ENCODE peak calls at places on chromosome 21, in four cellular contexts. J, D, O and F are unnamed samples.

GRCh38 chr21:46214478-46215340 is 13.9 kb downstream of the LSS start:
- DNase-seq in J (no peak), D (no peak), O (no peak), F (no peak)

GRCh38 chr21:17053321-17053720 is 459.5 kb upstream of the CXADR start:
- DNase-seq in J (no peak), D (no peak), O (no peak), F (no peak)

GRCh38 chr21:33078907-33079582 is 9.1 kb downstream of the OLIG1 start:
- DNase-seq in J (peak), D (peak), O (peak), F (peak)

GRCh38 chr21:33937931-33938339 is 22.3 kb upstream of the ATP5PO start:
- DNase-seq in J (no peak), D (no peak), O (no peak), F (no peak)

GRCh38 chr21:15034126-15034848 is 30.5 kb downstream of the NRIP1 start:
- DNase-seq in J (no peak), D (no peak), O (no peak), F (no peak)

GRCh38 chr21:15365751-15366392 is 301.1 kb upstream of the NRIP1 start:
- DNase-seq in J (peak), D (no peak), O (no peak), F (no peak)

GRCh38 chr21:44822484-44823178 is 4.8 kb upstream of the SUMO3 start:
- DNase-seq in J (no peak), D (no peak), O (no peak), F (no peak)

GRCh38 chr21:21200103-21200938 is 202.1 kb downstream of the NCAM2 start:
- DNase-seq in J (no peak), D (peak), O (no peak), F (peak)

GRCh38 chr21:44871576-44872265 is 1.8 kb downstream of the PTTG1IP start:
- DNase-seq in J (peak), D (no peak), O (no peak), F (no peak)

GRCh38 chr21:31255036-31255435 is 89.0 kb downstream of the TIAM1 start:
- DNase-seq in J (no peak), D (no peak), O (no peak), F (no peak)

GRCh38 chr21:26840206-26840605 is 5.0 kb downstream of the ADAMTS1 start:
- DNase-seq in J (no peak), D (no peak), O (no peak), F (no peak)

GRCh38 chr21:26883768-26884167 is 38.6 kb upstream of the ADAMTS1 start:
- DNase-seq in J (no peak), D (no peak), O (no peak), F (no peak)

GRCh38 chr21:27700974-27701614 is 734.2 kb upstream of the ADAMTS5 start:
- DNase-seq in J (peak), D (peak), O (no peak), F (peak)

GRCh38 chr21:45997205-45997494 is 15.6 kb downstream of the COL6A1 start:
- DNase-seq in J (no peak), D (no peak), O (no peak), F (no peak)

GRCh38 chr21:45294509-45295291 is 7.0 kb upstream of the POFUT2 start:
- DNase-seq in J (no peak), D (no peak), O (no peak), F (no peak)

GRCh38 chr21:45299864-45300785 is 12.4 kb upstream of the POFUT2 start:
- DNase-seq in J (no peak), D (no peak), O (no peak), F (no peak)

GRCh38 chr21:25569711-25570110 is 37.6 kb downstream of the MRPL39 start:
- DNase-seq in J (no peak), D (no peak), O (no peak), F (no peak)

GRCh38 chr21:25571726-25572121 is 35.6 kb downstream of the MRPL39 start:
- DNase-seq in J (no peak), D (no peak), O (no peak), F (no peak)

GRCh38 chr21:25577765-25578069 is 29.6 kb downstream of the MRPL39 start:
- DNase-seq in J (no peak), D (no peak), O (no peak), F (no peak)

GRCh38 chr21:25572895-25573310 is 34.4 kb downstream of the MRPL39 start:
- DNase-seq in J (no peak), D (no peak), O (peak), F (no peak)

DNA sequence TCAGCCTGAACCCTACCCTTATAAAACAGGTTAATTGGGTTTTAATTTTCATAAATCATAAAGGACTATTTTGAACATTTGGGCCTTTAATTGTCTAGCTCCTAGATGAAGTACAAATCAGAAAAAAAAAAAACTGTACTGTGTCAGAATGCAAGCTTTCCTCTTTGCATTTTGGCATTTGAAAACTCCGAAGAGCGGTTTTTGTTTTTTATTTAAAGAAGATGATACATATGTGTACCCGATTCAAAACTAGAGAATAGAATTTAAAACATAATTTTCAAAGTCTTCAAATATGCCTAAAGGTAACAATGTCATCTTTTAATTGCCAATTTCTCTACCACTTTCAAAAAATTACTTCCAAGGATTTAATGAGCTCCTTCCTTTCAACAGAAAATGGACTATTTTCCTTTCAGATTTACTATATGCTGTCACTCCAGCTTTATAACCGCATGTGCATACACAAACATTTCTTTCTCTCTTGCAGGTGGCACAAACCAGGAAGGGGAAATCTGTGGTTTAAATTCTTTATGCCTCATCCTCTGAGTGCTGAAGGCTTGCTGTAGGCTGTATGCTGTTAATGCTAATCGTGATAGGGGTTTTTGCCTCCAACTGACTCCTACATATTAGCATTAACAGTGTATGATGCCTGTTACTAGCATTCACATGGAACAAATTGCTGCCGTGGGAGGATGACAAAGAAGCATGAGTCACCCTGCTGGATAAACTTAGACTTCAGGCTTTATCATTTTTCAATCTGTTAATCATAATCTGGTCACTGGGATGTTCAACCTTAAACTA is 33.7 kb downstream of the MRPL39 start:
- DNase-seq in J (peak), D (peak), O (peak), F (peak)
- TF ChIP-seq KDM1A in J (no peak), D (no peak), O (no peak), F (no peak)

GRCh38 chr21:36424592-36424991 is 39.4 kb downstream of the CHAF1B start:
- DNase-seq in J (no peak), D (no peak), O (no peak), F (no peak)
- TF ChIP-seq JUNB in J (no peak), D (no peak), O (no peak), F (no peak)

DNA sequence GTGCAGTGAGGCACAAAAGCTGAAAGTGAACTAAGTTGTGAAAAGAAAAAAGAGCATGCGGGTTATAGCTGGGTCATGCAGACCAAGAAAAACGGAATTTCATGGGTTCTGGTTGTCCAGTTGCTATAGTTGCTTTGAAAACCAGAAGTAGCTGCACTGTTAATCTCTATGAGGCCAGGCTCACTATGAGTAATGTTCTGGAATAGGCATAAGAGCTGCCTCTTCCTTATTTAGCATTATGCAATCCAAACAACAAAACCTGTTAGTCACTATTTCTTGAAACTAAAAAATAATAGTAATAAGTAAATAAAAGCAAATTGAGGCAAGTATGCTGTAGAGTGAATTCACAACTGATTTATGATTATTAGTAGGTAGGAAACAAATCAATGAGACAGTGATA is 1383.7 kb downstream of the MRPL39 start:
- DNase-seq in J (no peak), D (no peak), O (no peak), F (no peak)
- TF ChIP-seq KDM1A in J (no peak), D (no peak), O (no peak), F (no peak)

DNA sequence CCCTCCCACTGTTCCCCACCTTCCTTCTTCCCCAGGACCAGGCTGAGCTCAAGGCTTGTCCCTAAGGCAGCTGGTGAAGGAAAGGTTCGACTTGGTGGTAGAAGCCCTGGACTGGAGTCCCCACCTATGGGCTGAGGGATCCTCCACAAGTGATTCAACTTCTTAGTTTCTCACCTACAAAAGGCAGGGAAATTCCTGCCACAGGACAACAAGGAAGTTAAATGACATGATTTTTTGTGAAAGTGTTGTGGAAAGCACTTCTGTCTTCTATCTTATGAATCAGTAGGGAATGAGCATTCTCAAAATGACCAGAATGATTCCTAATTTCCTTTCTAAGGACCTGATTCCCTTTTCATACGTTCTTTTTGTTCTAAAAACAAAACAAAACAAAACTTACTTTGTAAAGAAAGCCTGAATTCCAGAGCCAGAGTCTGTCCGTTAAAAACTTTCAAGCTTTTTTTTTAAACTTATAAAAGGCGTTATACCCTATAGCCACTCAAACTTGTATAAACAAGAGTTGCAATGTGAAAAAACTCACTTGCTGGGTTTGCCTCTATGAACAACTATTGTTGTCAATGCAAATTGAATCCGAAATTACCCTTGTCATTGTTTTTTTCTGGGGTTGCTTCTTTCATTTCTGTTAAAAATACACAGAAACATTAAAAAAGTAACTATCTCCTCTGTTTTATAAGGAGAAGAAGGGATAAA is 12.2 kb downstream of the KCNJ15 start:
- DNase-seq in J (no peak), D (no peak), O (no peak), F (no peak)
- TF ChIP-seq JUNB in J (no peak), D (no peak), O (no peak), F (no peak)

GRCh38 chr21:42737969-42738590 is 84.7 kb downstream of the PDE9A start:
- DNase-seq in J (peak), D (no peak), O (no peak), F (no peak)
- TF ChIP-seq KDM1A in J (no peak), D (no peak), O (no peak), F (no peak)

DNA sequence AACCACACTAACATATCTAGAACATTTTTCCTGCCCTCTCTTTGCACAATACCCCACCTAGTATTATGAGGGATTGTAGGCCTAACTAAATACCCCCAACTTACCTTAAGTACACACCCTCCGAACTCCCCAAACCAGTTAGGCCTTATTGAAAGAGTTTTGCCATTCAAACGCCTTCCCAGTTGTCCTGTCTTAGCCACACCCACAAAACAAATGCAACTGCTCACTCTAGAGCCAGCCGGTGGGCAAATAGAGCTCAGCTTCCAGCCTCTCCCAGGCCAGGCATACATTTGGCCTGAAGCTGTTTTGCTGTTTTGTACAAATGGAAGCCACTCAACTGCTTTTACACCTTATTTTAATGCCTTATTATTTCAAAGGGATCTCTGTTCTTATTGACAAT is 224.2 kb upstream of the RUNX1 start:
- DNase-seq in J (no peak), D (no peak), O (no peak), F (no peak)
- TF ChIP-seq JUNB in J (no peak), D (no peak), O (no peak), F (no peak)